ENCODE peak calls at places on chromosome 1, in ten cellular contexts. H is RWPE2; T is fibroblast of lung; I is neuronal stem cell; W is pancreas; G is ovary; J is tibial artery; U is effector memory CD4-positive, alpha-beta T cell; P is thoracic aorta; E is heart right ventricle. X is an unnamed sample. For H3K4me1, the result is how much of the 10 kb centered on the place peaks cover.

GRCh38 chr1:37892151-37893047 is 33.0 kb upstream of the MTF1 start:
- DNase-seq in H (no peak), T (peak), I (no peak), W (no peak), G (no peak), J (no peak), U (no peak), P (no peak), E (no peak), X (no peak)

GRCh38 chr1:77742011-77742555 is 17.6 kb downstream of the USP33 start:
- DNase-seq in H (no peak), T (no peak), I (no peak), W (no peak), G (no peak), J (no peak), U (no peak), P (no peak), E (no peak), X (no peak)

GRCh38 chr1:49051647-49052046 is 275.0 kb upstream of the BEND5 start:
- DNase-seq in H (no peak), T (no peak), I (no peak), W (no peak), G (no peak), J (no peak), U (no peak), P (no peak), E (no peak), X (no peak)

GRCh38 chr1:221829327-221830011 is 87.6 kb upstream of the DUSP10 start:
- DNase-seq in H (no peak), T (peak), I (no peak), W (no peak), G (no peak), J (no peak), U (peak), P (no peak), E (no peak), X (no peak)

GRCh38 chr1:34842952-34843371 is 16.6 kb downstream of the SMIM12 start:
- DNase-seq in H (no peak), T (no peak), I (no peak), W (no peak), G (no peak), J (no peak), U (no peak), P (no peak), E (no peak), X (no peak)

GRCh38 chr1:57307382-57307781 is 116.5 kb downstream of the DAB1 start:
- DNase-seq in H (no peak), T (no peak), I (no peak), W (no peak), G (no peak), J (no peak), U (peak), P (no peak), E (peak), X (no peak)

GRCh38 chr1:51733793-51734522 is 117.1 kb downstream of the OSBPL9 start:
- DNase-seq in H (no peak), T (no peak), I (no peak), W (no peak), G (no peak), J (no peak), U (no peak), P (no peak), E (no peak), X (no peak)

GRCh38 chr1:200670215-200671118 is 760 bp upstream of the DDX59 start:
- DNase-seq in H (no peak), T (peak), I (no peak), W (no peak), G (no peak), J (peak), U (peak), P (peak), E (peak), X (no peak)

GRCh38 chr1:3170566-3171453 is 101.8 kb downstream of the PRDM16 start:
- DNase-seq in H (no peak), T (peak), I (peak), W (peak), G (peak), J (peak), U (no peak), P (peak), E (peak), X (no peak)

GRCh38 chr1:185263780-185264179 is 53.3 kb downstream of the IVNS1ABP start:
- DNase-seq in H (no peak), T (no peak), I (no peak), W (no peak), G (no peak), J (no peak), U (no peak), P (no peak), E (no peak), X (no peak)
- H3K4me1 ChIP-seq in H (under half), T (under half), I (under half), W (under half), G (under half), J (under half), U (under half), P (under half), E (under half), X (under half)

GRCh38 chr1:11562664-11563063 is 83.7 kb downstream of the DISP3 start:
- DNase-seq in H (no peak), T (no peak), I (no peak), W (no peak), G (no peak), J (no peak), U (no peak), P (no peak), E (no peak), X (no peak)

GRCh38 chr1:11559211-11559970 is 80.4 kb downstream of the DISP3 start:
- DNase-seq in H (no peak), T (no peak), I (no peak), W (no peak), G (no peak), J (no peak), U (no peak), P (no peak), E (no peak), X (no peak)

GRCh38 chr1:11563560-11564069 is 84.7 kb downstream of the DISP3 start:
- DNase-seq in H (no peak), T (no peak), I (peak), W (no peak), G (no peak), J (no peak), U (no peak), P (no peak), E (no peak), X (no peak)

GRCh38 chr1:11560061-11560460 is 81.1 kb downstream of the DISP3 start:
- DNase-seq in H (no peak), T (no peak), I (no peak), W (no peak), G (no peak), J (no peak), U (no peak), P (no peak), E (no peak), X (no peak)

GRCh38 chr1:11561740-11562139 is 82.8 kb downstream of the DISP3 start:
- DNase-seq in H (no peak), T (no peak), I (no peak), W (no peak), G (no peak), J (no peak), U (no peak), P (no peak), E (no peak), X (no peak)
- H3K27ac ChIP-seq in H (no peak), T (no peak), I (no peak), W (no peak), G (no peak), J (no peak), U (no peak), P (no peak), E (no peak), X (no peak)

GRCh38 chr1:27527857-27528700 is 38.1 kb upstream of the WASF2 start:
- DNase-seq in H (no peak), T (no peak), I (peak), W (peak), G (peak), J (no peak), U (peak), P (no peak), E (peak), X (no peak)

GRCh38 chr1:27526569-27527222 is 36.7 kb upstream of the WASF2 start:
- DNase-seq in H (no peak), T (no peak), I (no peak), W (no peak), G (no peak), J (no peak), U (no peak), P (no peak), E (no peak), X (no peak)

GRCh38 chr1:27527223-27527856 is 37.4 kb upstream of the WASF2 start:
- DNase-seq in H (no peak), T (peak), I (peak), W (no peak), G (peak), J (no peak), U (peak), P (no peak), E (peak), X (no peak)

GRCh38 chr1:27523666-27524020 is 33.7 kb upstream of the WASF2 start:
- DNase-seq in H (no peak), T (no peak), I (no peak), W (no peak), G (no peak), J (no peak), U (no peak), P (no peak), E (no peak), X (no peak)

GRCh38 chr1:27525296-27526271 is 35.6 kb upstream of the WASF2 start:
- DNase-seq in H (no peak), T (peak), I (no peak), W (no peak), G (peak), J (peak), U (no peak), P (no peak), E (peak), X (no peak)
- H3K4me1 ChIP-seq in H (under half), T (half or more), I (half or more), W (under half), G (half or more), J (half or more), U (half or more), P (half or more), E (half or more), X (half or more)

GRCh38 chr1:210618379-210618778 is 289.7 kb downstream of the HHAT start:
- DNase-seq in H (no peak), T (no peak), I (no peak), W (no peak), G (no peak), J (no peak), U (no peak), P (no peak), E (no peak), X (no peak)
- H3K27ac ChIP-seq in H (no peak), T (no peak), I (no peak), W (no peak), G (no peak), J (no peak), U (no peak), P (no peak), E (no peak), X (no peak)

GRCh38 chr1:182563095-182563494 is 26.0 kb downstream of the RNASEL start:
- DNase-seq in H (no peak), T (no peak), I (no peak), W (no peak), G (no peak), J (no peak), U (no peak), P (no peak), E (no peak), X (no peak)

GRCh38 chr1:182565537-182565936 is 23.5 kb downstream of the RNASEL start:
- DNase-seq in H (no peak), T (peak), I (no peak), W (no peak), G (no peak), J (no peak), U (no peak), P (no peak), E (no peak), X (no peak)

GRCh38 chr1:182567629-182568028 is 21.4 kb downstream of the RNASEL start:
- DNase-seq in H (no peak), T (no peak), I (no peak), W (no peak), G (no peak), J (no peak), U (no peak), P (no peak), E (no peak), X (no peak)

GRCh38 chr1:182561432-182561831 is 27.6 kb downstream of the RNASEL start:
- DNase-seq in H (no peak), T (no peak), I (no peak), W (no peak), G (no peak), J (no peak), U (no peak), P (no peak), E (no peak), X (no peak)

GRCh38 chr1:182564605-182565004 is 24.5 kb downstream of the RNASEL start:
- DNase-seq in H (no peak), T (no peak), I (no peak), W (no peak), G (no peak), J (no peak), U (no peak), P (no peak), E (no peak), X (no peak)
- H3K4me1 ChIP-seq in H (under half), T (under half), I (under half), W (under half), G (under half), J (under half), U (under half), P (under half), E (under half), X (under half)

GRCh38 chr1:23568608-23569383 is 9.5 kb upstream of the ID3 start:
- DNase-seq in H (no peak), T (no peak), I (no peak), W (no peak), G (no peak), J (no peak), U (no peak), P (no peak), E (no peak), X (no peak)
- H3K27ac ChIP-seq in H (no peak), T (peak), I (peak), W (peak), G (peak), J (peak), U (no peak), P (peak), E (peak), X (peak)

GRCh38 chr1:243320224-243320623 is 64.4 kb downstream of the SDCCAG8 start:
- DNase-seq in H (no peak), T (no peak), I (no peak), W (no peak), G (no peak), J (no peak), U (no peak), P (no peak), E (no peak), X (no peak)
- H3K4me1 ChIP-seq in H (under half), T (under half), I (under half), W (under half), G (under half), J (under half), U (under half), P (under half), E (under half), X (under half)

X was measured in esophagus squamous epithelium.